ENCODE peak calls at places on chromosomes 1 and 21, in seven cellular contexts. Z, B, X, Y, V, H and N are unnamed samples.

GRCh38 chr1:108643492-108644333 is 17.2 kb downstream of the HENMT1 start:
- DNase-seq in Z (no peak), B (peak), X (peak), Y (peak), V (peak), H (peak), N (peak)

GRCh38 chr1:25816112-25816718 is 3.5 kb upstream of the MTFR1L start:
- DNase-seq in Z (no peak), B (no peak), X (no peak), Y (no peak), V (no peak), H (no peak), N (no peak)

GRCh38 chr1:119773711-119774241 is 5.1 kb upstream of the HMGCS2 start:
- DNase-seq in Z (no peak), B (peak), X (peak), Y (peak), V (no peak), H (peak), N (peak)

GRCh38 chr1:13960376-13960987 is 260.5 kb downstream of the PRDM2 start:
- DNase-seq in Z (peak), B (peak), X (peak), Y (peak), V (peak), H (peak), N (peak)

GRCh38 chr1:89535537-89535936 is 10.9 kb downstream of the LRRC8B start:
- DNase-seq in Z (no peak), B (no peak), X (no peak), Y (no peak), V (no peak), H (no peak), N (no peak)

GRCh38 chr1:51644533-51645197 is 27.8 kb downstream of the OSBPL9 start:
- DNase-seq in Z (peak), B (peak), X (peak), Y (peak), V (no peak), H (peak), N (no peak)

GRCh38 chr21:41767606-41768370 is 936 bp upstream of the RIPK4 start:
- DNase-seq in Z (no peak), B (no peak), X (peak), Y (peak), V (no peak), H (peak), N (peak)

GRCh38 chr1:167564592-167564991 is 11.0 kb upstream of the CREG1 start:
- DNase-seq in Z (no peak), B (no peak), X (no peak), Y (peak), V (no peak), H (peak), N (no peak)

GRCh38 chr1:156499703-156500577 is 635 bp downstream of the MEF2D start:
- DNase-seq in Z (no peak), B (no peak), X (peak), Y (no peak), V (no peak), H (no peak), N (peak)

GRCh38 chr1:59554011-59554673 is 257.2 kb downstream of the FGGY start:
- DNase-seq in Z (no peak), B (no peak), X (no peak), Y (no peak), V (no peak), H (no peak), N (no peak)

GRCh38 chr1:149942207-149942606 is 5.5 kb upstream of the MTMR11 start:
- DNase-seq in Z (no peak), B (no peak), X (peak), Y (no peak), V (no peak), H (peak), N (peak)

GRCh38 chr1:80056179-80056578 is 1049.6 kb upstream of the ADGRL4 start:
- DNase-seq in Z (no peak), B (no peak), X (no peak), Y (no peak), V (no peak), H (no peak), N (no peak)

GRCh38 chr1:116769561-116769977 is 15.3 kb downstream of the CD2 start:
- DNase-seq in Z (no peak), B (peak), X (no peak), Y (peak), V (peak), H (peak), N (no peak)

GRCh38 chr1:192786617-192787016 is 22.2 kb upstream of the RGS2 start:
- DNase-seq in Z (no peak), B (no peak), X (no peak), Y (no peak), V (no peak), H (no peak), N (no peak)

GRCh38 chr1:34441661-34442060 is 265.0 kb downstream of the C1orf94 start:
- DNase-seq in Z (no peak), B (no peak), X (no peak), Y (no peak), V (no peak), H (peak), N (no peak)

GRCh38 chr1:18041685-18042355 is 65.8 kb upstream of the IGSF21 start:
- DNase-seq in Z (no peak), B (no peak), X (no peak), Y (no peak), V (no peak), H (no peak), N (peak)

GRCh38 chr1:228793032-228793431 is 57.8 kb downstream of the RHOU start:
- DNase-seq in Z (no peak), B (no peak), X (no peak), Y (no peak), V (no peak), H (no peak), N (no peak)

GRCh38 chr1:95451054-95451453 is 217.0 kb downstream of the RWDD3 start:
- DNase-seq in Z (no peak), B (no peak), X (no peak), Y (peak), V (no peak), H (no peak), N (peak)

GRCh38 chr1:19758227-19758830 is 41.4 kb downstream of the TMCO4 start:
- DNase-seq in Z (no peak), B (peak), X (peak), Y (peak), V (peak), H (peak), N (peak)

GRCh38 chr1:32954183-32954582 is 10.4 kb downstream of the RNF19B start:
- DNase-seq in Z (no peak), B (peak), X (no peak), Y (peak), V (peak), H (peak), N (no peak)

GRCh38 chr1:183180634-183181056 is 5.4 kb upstream of the LAMC2 start:
- DNase-seq in Z (no peak), B (peak), X (peak), Y (peak), V (no peak), H (peak), N (no peak)

GRCh38 chr1:198320748-198321147 is 163.9 kb downstream of the NEK7 start:
- DNase-seq in Z (no peak), B (no peak), X (no peak), Y (no peak), V (no peak), H (no peak), N (no peak)

GRCh38 chr1:201593200-201593828 is 54.4 kb downstream of the NAV1 start:
- DNase-seq in Z (no peak), B (peak), X (peak), Y (peak), V (no peak), H (peak), N (no peak)

GRCh38 chr1:175269151-175269550 is 76.6 kb upstream of the KIAA0040 start:
- DNase-seq in Z (no peak), B (no peak), X (no peak), Y (peak), V (peak), H (no peak), N (no peak)

GRCh38 chr1:223029985-223030769 is 112.9 kb downstream of the TLR5 start:
- DNase-seq in Z (no peak), B (no peak), X (no peak), Y (no peak), V (no peak), H (no peak), N (no peak)

GRCh38 chr1:5880630-5881405 is 111.4 kb downstream of the NPHP4 start:
- DNase-seq in Z (no peak), B (no peak), X (no peak), Y (no peak), V (no peak), H (no peak), N (no peak)

GRCh38 chr1:188826800-188827199 is 1650.9 kb downstream of the BRINP3 start:
- DNase-seq in Z (no peak), B (no peak), X (no peak), Y (no peak), V (no peak), H (no peak), N (no peak)

GRCh38 chr1:201450721-201451291 is 18.2 kb downstream of the PHLDA3 start:
- DNase-seq in Z (no peak), B (peak), X (peak), Y (peak), V (no peak), H (peak), N (peak)

GRCh38 chr1:167227934-167228378 is 7.3 kb downstream of the POU2F1 start:
- DNase-seq in Z (no peak), B (no peak), X (peak), Y (peak), V (no peak), H (no peak), N (peak)

GRCh38 chr21:26441081-26441610 is 131.9 kb downstream of the CYYR1 start:
- DNase-seq in Z (no peak), B (no peak), X (no peak), Y (no peak), V (peak), H (no peak), N (no peak)

GRCh38 chr1:21294266-21295058 is 4.2 kb upstream of the ECE1 start:
- DNase-seq in Z (no peak), B (no peak), X (no peak), Y (peak), V (no peak), H (peak), N (no peak)

GRCh38 chr21:38505654-38506523 is 7.6 kb upstream of the ERG start:
- DNase-seq in Z (peak), B (peak), X (peak), Y (peak), V (no peak), H (peak), N (peak)

GRCh38 chr1:84247425-84248220 is 53.9 kb upstream of the SAMD13 start:
- DNase-seq in Z (no peak), B (peak), X (peak), Y (peak), V (no peak), H (peak), N (no peak)

GRCh38 chr1:203028784-203029553 is 2.7 kb downstream of the PPFIA4 start:
- DNase-seq in Z (no peak), B (no peak), X (no peak), Y (no peak), V (no peak), H (no peak), N (no peak)

GRCh38 chr1:23400324-23401110 is 24.0 kb downstream of the TCEA3 start:
- DNase-seq in Z (no peak), B (no peak), X (peak), Y (no peak), V (no peak), H (no peak), N (no peak)

GRCh38 chr1:157124855-157125254 is 13.3 kb downstream of the ETV3 start:
- DNase-seq in Z (no peak), B (no peak), X (no peak), Y (no peak), V (no peak), H (no peak), N (no peak)

GRCh38 chr1:99504287-99504686 is 141.6 kb upstream of the PALMD start:
- DNase-seq in Z (no peak), B (no peak), X (no peak), Y (no peak), V (no peak), H (no peak), N (no peak)

GRCh38 chr1:168789501-168789900 is 60.5 kb upstream of the DPT start:
- DNase-seq in Z (no peak), B (no peak), X (no peak), Y (no peak), V (no peak), H (no peak), N (no peak)

GRCh38 chr1:86832409-86832808 is 81.5 kb downstream of the SELENOF start:
- DNase-seq in Z (no peak), B (no peak), X (no peak), Y (no peak), V (no peak), H (no peak), N (no peak)

GRCh38 chr1:86828024-86828423 is 85.9 kb downstream of the SELENOF start:
- DNase-seq in Z (no peak), B (no peak), X (no peak), Y (no peak), V (no peak), H (no peak), N (no peak)

GRCh38 chr1:86833461-86834215 is 80.3 kb downstream of the SELENOF start:
- DNase-seq in Z (peak), B (peak), X (peak), Y (peak), V (peak), H (peak), N (peak)
- H3K4me2 ChIP-seq in Z (no peak), B (no peak), X (no peak), Y (no peak), V (no peak), H (no peak), N (no peak)

GRCh38 chr1:4024811-4025210 is 124.7 kb upstream of the C1orf174 start:
- DNase-seq in Z (no peak), B (no peak), X (no peak), Y (no peak), V (no peak), H (no peak), N (no peak)
- H3K4me2 ChIP-seq in Z (no peak), B (no peak), X (no peak), Y (no peak), V (no peak), H (no peak), N (no peak)

DNA sequence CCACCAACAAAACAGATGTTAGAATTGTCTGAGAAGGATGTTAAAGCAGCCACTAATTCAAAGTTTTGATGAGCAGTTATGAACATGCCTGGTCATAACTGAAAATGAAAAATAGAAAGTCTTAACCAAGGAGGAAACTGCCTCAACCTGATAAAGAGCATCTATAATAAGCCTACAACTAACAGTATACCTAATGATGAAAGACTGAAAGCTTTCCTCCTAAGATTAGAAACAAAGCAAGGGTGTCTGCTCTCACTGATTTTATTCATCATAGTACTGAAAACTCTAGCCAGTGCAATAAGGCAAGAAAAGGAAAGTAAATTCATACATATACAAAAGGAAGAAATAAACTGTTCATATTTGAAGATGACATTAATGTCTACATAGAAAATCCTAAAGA is 82.0 kb downstream of the KCNK1 start:
- DNase-seq in Z (no peak), B (no peak), X (no peak), Y (no peak), V (no peak), H (no peak), N (no peak)
- H3K4me2 ChIP-seq in Z (no peak), B (no peak), X (no peak), Y (no peak), V (no peak), H (no peak), N (no peak)

DNA sequence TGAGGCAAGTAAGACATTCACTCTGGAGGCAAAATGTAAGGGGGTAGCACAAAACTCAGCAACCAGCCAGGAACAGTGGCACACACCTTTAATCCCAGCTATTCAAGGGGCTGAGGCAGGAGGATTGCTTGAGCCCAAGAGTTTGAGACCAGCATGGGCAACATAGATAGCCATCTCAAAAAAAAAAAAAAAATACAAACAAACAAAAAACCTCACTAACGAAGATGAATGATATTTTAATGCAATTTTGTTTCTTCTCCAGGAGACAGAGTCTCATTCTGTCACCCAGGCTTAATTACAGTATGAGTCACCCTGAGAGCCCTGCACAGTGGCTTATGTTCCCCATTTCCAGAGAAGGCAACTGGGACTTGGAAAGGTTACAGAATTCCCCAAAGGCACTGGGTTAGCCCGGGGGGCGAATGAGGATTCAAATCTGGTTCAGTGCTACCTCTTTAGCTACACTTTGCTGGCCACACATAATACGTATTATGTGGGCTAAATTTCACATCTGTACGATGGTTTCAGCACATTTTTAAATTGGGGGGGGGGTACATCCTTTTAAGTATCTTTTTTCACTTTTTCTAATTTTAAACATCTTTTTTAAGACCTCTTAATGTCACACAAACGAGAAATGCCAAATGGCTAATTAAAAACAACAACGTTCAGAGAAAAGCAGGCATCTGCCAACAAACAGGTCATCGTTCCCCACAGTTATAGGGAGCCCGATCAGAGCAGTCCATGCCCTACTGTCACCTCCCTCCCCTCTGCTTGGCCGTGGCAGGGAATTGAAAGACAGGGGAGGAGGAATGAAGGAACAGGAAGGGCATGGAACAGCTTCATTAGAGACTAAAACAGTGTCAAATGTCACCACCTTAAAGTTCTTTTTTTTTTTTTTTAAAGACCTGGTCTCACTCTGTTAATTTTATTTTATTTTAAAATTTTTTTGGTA is 3.5 kb downstream of the CELA2A start:
- DNase-seq in Z (no peak), B (peak), X (no peak), Y (no peak), V (no peak), H (peak), N (no peak)
- H3K4me2 ChIP-seq in Z (no peak), B (no peak), X (no peak), Y (no peak), V (no peak), H (no peak), N (no peak)